ENCODE peak calls at places on chromosome 20, in ten cellular contexts. K is adrenal gland, M is MV-4-11, Y is KBM-7, P is dermis microvascular lymphatic vessel endothelial cell, E is H9, I is glutamatergic neuron, Z is NCI-H2029, N is posterior cingulate gyrus, X is T-helper 1 cell. V is an unnamed sample.

GRCh38 chr20:46255440-46256104 is 52.7 kb downstream of the CDH22 start:
- DNase-seq in K (peak), M (no peak), Y (peak), P (peak), E (no peak), I (no peak), Z (peak), N (no peak), X (no peak), V (no peak)

GRCh38 chr20:24784607-24785006 is 164.5 kb upstream of the CST7 start:
- DNase-seq in K (no peak), M (peak), Y (no peak), P (no peak), E (no peak), I (no peak), Z (no peak), N (no peak), X (no peak), V (no peak)

GRCh38 chr20:34607066-34607465 is 48.5 kb downstream of the MAP1LC3A start:
- DNase-seq in K (no peak), M (no peak), Y (no peak), P (no peak), E (no peak), I (no peak), Z (no peak), N (no peak), X (no peak), V (no peak)

GRCh38 chr20:24891546-24892393 is 57.3 kb upstream of the CST7 start:
- DNase-seq in K (no peak), M (no peak), Y (no peak), P (no peak), E (no peak), I (no peak), Z (no peak), N (no peak), X (no peak), V (no peak)

GRCh38 chr20:57947421-57948176 is 237.8 kb upstream of the PMEPA1 start:
- DNase-seq in K (no peak), M (no peak), Y (no peak), P (no peak), E (no peak), I (no peak), Z (no peak), N (no peak), X (no peak), V (no peak)

GRCh38 chr20:294602-295001 is 2.8 kb upstream of the ZCCHC3 start:
- DNase-seq in K (no peak), M (no peak), Y (no peak), P (no peak), E (no peak), I (no peak), Z (no peak), N (no peak), X (no peak), V (no peak)

GRCh38 chr20:23128461-23129125 is 42.5 kb upstream of the CD93 start:
- DNase-seq in K (no peak), M (no peak), Y (no peak), P (no peak), E (no peak), I (peak), Z (no peak), N (no peak), X (no peak), V (no peak)

GRCh38 chr20:34717230-34718095 is 13.3 kb downstream of the TP53INP2 start:
- DNase-seq in K (no peak), M (no peak), Y (no peak), P (no peak), E (no peak), I (no peak), Z (no peak), N (no peak), X (no peak), V (no peak)

GRCh38 chr20:24912397-24913075 is 36.5 kb upstream of the CST7 start:
- DNase-seq in K (no peak), M (no peak), Y (no peak), P (no peak), E (no peak), I (no peak), Z (no peak), N (no peak), X (no peak), V (no peak)

GRCh38 chr20:64109831-64110391 is 2.5 kb upstream of the NPBWR2 start:
- DNase-seq in K (peak), M (no peak), Y (no peak), P (no peak), E (no peak), I (peak), Z (no peak), N (no peak), X (no peak), V (no peak)

GRCh38 chr20:2845607-2846006 is 5.1 kb downstream of the VPS16 start:
- DNase-seq in K (no peak), M (peak), Y (no peak), P (no peak), E (no peak), I (no peak), Z (no peak), N (no peak), X (no peak), V (no peak)

GRCh38 chr20:19835533-19836222 is 77.6 kb downstream of the RIN2 start:
- DNase-seq in K (no peak), M (no peak), Y (no peak), P (no peak), E (no peak), I (peak), Z (no peak), N (peak), X (no peak), V (no peak)

GRCh38 chr20:24777746-24778145 is 171.3 kb upstream of the CST7 start:
- DNase-seq in K (no peak), M (no peak), Y (no peak), P (no peak), E (peak), I (no peak), Z (no peak), N (no peak), X (no peak), V (no peak)

GRCh38 chr20:49775229-49775693 is 37.4 kb upstream of the SLC9A8 start:
- DNase-seq in K (peak), M (peak), Y (no peak), P (no peak), E (peak), I (no peak), Z (peak), N (no peak), X (no peak), V (no peak)

GRCh38 chr20:61927193-61927825 is 138.4 kb downstream of the TAF4 start:
- DNase-seq in K (no peak), M (no peak), Y (no peak), P (no peak), E (no peak), I (peak), Z (no peak), N (peak), X (no peak), V (no peak)

GRCh38 chr20:32336918-32337347 is 21.2 kb upstream of the ASXL1 start:
- DNase-seq in K (no peak), M (peak), Y (peak), P (no peak), E (no peak), I (no peak), Z (no peak), N (no peak), X (no peak), V (no peak)

GRCh38 chr20:51400051-51400926 is 142.2 kb downstream of the NFATC2 start:
- DNase-seq in K (no peak), M (peak), Y (no peak), P (no peak), E (no peak), I (no peak), Z (no peak), N (no peak), X (peak), V (peak)

GRCh38 chr20:3129094-3129493 is 30.6 kb downstream of the FASTKD5 start:
- DNase-seq in K (no peak), M (no peak), Y (no peak), P (no peak), E (no peak), I (no peak), Z (no peak), N (no peak), X (no peak), V (no peak)

GRCh38 chr20:8019178-8019997 is at the start of gene TMX4:
- DNase-seq in K (peak), M (peak), Y (peak), P (peak), E (peak), I (peak), Z (peak), N (peak), X (peak), V (peak)

GRCh38 chr20:39042279-39043150 is 80.4 kb downstream of the DHX35 start:
- DNase-seq in K (no peak), M (no peak), Y (no peak), P (no peak), E (no peak), I (no peak), Z (no peak), N (no peak), X (no peak), V (no peak)

GRCh38 chr20:9903048-9903651 is 64.3 kb upstream of the PAK5 start:
- DNase-seq in K (no peak), M (no peak), Y (no peak), P (no peak), E (peak), I (peak), Z (peak), N (no peak), X (no peak), V (no peak)

GRCh38 chr20:12570371-12570770 is 438.4 kb upstream of the SPTLC3 start:
- DNase-seq in K (no peak), M (peak), Y (peak), P (no peak), E (peak), I (peak), Z (peak), N (no peak), X (no peak), V (no peak)

GRCh38 chr20:53930651-53931504 is 139.5 kb downstream of the BCAS1 start:
- DNase-seq in K (no peak), M (peak), Y (no peak), P (no peak), E (no peak), I (no peak), Z (no peak), N (no peak), X (no peak), V (no peak)

GRCh38 chr20:52983726-52984450 is 11.7 kb downstream of the TSHZ2 start:
- DNase-seq in K (no peak), M (peak), Y (no peak), P (no peak), E (peak), I (no peak), Z (no peak), N (no peak), X (no peak), V (no peak)

GRCh38 chr20:58458342-58459057 is 56.7 kb downstream of the APCDD1L start:
- DNase-seq in K (no peak), M (peak), Y (peak), P (no peak), E (no peak), I (peak), Z (no peak), N (no peak), X (no peak), V (peak)

GRCh38 chr20:51752343-51752951 is 15.7 kb downstream of the ATP9A start:
- DNase-seq in K (no peak), M (no peak), Y (no peak), P (peak), E (no peak), I (no peak), Z (no peak), N (no peak), X (no peak), V (no peak)

GRCh38 chr20:313948-314347 is 11.4 kb upstream of the SOX12 start:
- DNase-seq in K (no peak), M (no peak), Y (no peak), P (no peak), E (no peak), I (no peak), Z (no peak), N (no peak), X (no peak), V (no peak)

GRCh38 chr20:64108731-64109389 is 1.5 kb upstream of the NPBWR2 start:
- DNase-seq in K (peak), M (no peak), Y (no peak), P (no peak), E (no peak), I (peak), Z (no peak), N (no peak), X (no peak), V (no peak)

GRCh38 chr20:40331249-40331648 is 357.8 kb downstream of the MAFB start:
- DNase-seq in K (no peak), M (no peak), Y (no peak), P (no peak), E (no peak), I (no peak), Z (no peak), N (no peak), X (no peak), V (no peak)

GRCh38 chr20:24727795-24728194 is 221.3 kb upstream of the CST7 start:
- DNase-seq in K (no peak), M (no peak), Y (no peak), P (no peak), E (no peak), I (no peak), Z (no peak), N (no peak), X (no peak), V (no peak)

GRCh38 chr20:44291754-44292153 is 19.2 kb downstream of the FITM2 start:
- DNase-seq in K (no peak), M (no peak), Y (no peak), P (no peak), E (no peak), I (no peak), Z (no peak), N (no peak), X (no peak), V (no peak)

GRCh38 chr20:41530923-41531322 is 87.3 kb downstream of the CHD6 start:
- DNase-seq in K (no peak), M (no peak), Y (no peak), P (no peak), E (no peak), I (no peak), Z (no peak), N (no peak), X (no peak), V (no peak)

GRCh38 chr20:13771853-13772453 is 12.8 kb downstream of the ESF1 start:
- DNase-seq in K (no peak), M (peak), Y (peak), P (no peak), E (no peak), I (no peak), Z (peak), N (no peak), X (no peak), V (no peak)

GRCh38 chr20:36885355-36885754 is 9.4 kb downstream of the TLDC2 start:
- DNase-seq in K (no peak), M (no peak), Y (no peak), P (no peak), E (no peak), I (no peak), Z (no peak), N (no peak), X (no peak), V (no peak)

GRCh38 chr20:41078329-41078728 is 49.7 kb downstream of the TOP1 start:
- DNase-seq in K (peak), M (peak), Y (peak), P (peak), E (no peak), I (no peak), Z (peak), N (no peak), X (no peak), V (peak)

GRCh38 chr20:409697-410559 is 1.8 kb downstream of the RBCK1 start:
- DNase-seq in K (peak), M (no peak), Y (no peak), P (no peak), E (no peak), I (no peak), Z (no peak), N (no peak), X (no peak), V (no peak)

GRCh38 chr20:50850721-50851286 is 55.9 kb downstream of the BCAS4 start:
- DNase-seq in K (peak), M (no peak), Y (no peak), P (no peak), E (peak), I (no peak), Z (no peak), N (no peak), X (no peak), V (no peak)

GRCh38 chr20:61385731-61386130 is 133.7 kb downstream of the CDH4 start:
- DNase-seq in K (no peak), M (no peak), Y (no peak), P (no peak), E (no peak), I (no peak), Z (no peak), N (no peak), X (no peak), V (no peak)

GRCh38 chr20:44034451-44034850 is 119.8 kb downstream of the TOX2 start:
- DNase-seq in K (no peak), M (no peak), Y (no peak), P (no peak), E (no peak), I (no peak), Z (no peak), N (no peak), X (no peak), V (no peak)

V was measured in GM12878.